ENCODE peak calls at places on chromosome 1, in four cellular contexts. O is H1, J is K562, V is HepG2. T is an unnamed sample.

GRCh38 chr1:34292472-34292871 is 115.8 kb downstream of the C1orf94 start:
- DNase-seq in V (no peak), O (no peak), J (no peak), T (no peak)

GRCh38 chr1:224340711-224341384 is 10.9 kb upstream of the NVL start:
- DNase-seq in V (no peak), J (no peak), O (peak; percentile 79), T (peak; percentile 67)

GRCh38 chr1:14605945-14606344 is 7.5 kb downstream of the KAZN start:
- DNase-seq in O (no peak), V (no peak), J (no peak), T (no peak)

GRCh38 chr1:24910751-24911650 is 19.1 kb downstream of the RUNX3 start:
- DNase-seq in J (no peak), O (peak; percentile 52), V (peak; percentile 93), T (no peak)

GRCh38 chr1:168693197-168693871 is 35.7 kb downstream of the DPT start:
- DNase-seq in J (no peak), V (peak; percentile 84), O (no peak), T (no peak)

GRCh38 chr1:206703647-206704046 is 18.9 kb downstream of the MAPKAPK2 start:
- DNase-seq in O (no peak), J (no peak), V (no peak), T (no peak)

GRCh38 chr1:160108888-160109662 is 6.5 kb upstream of the ATP1A2 start:
- DNase-seq in J (peak; percentile 33), O (peak; percentile 69), V (peak; percentile 80), T (peak; percentile 63)

GRCh38 chr1:1925437-1926345 is 6.6 kb upstream of the TMEM52 start:
- DNase-seq in V (no peak), J (no peak), O (no peak), T (peak; percentile 26)

GRCh38 chr1:246005067-246005466 is 502.0 kb downstream of the SMYD3 start:
- DNase-seq in O (no peak), J (no peak), V (no peak), T (no peak)

GRCh38 chr1:85328713-85329376 is 52.4 kb upstream of the BCL10 start:
- DNase-seq in O (no peak), J (no peak), V (peak; percentile 97), T (no peak)

DNA sequence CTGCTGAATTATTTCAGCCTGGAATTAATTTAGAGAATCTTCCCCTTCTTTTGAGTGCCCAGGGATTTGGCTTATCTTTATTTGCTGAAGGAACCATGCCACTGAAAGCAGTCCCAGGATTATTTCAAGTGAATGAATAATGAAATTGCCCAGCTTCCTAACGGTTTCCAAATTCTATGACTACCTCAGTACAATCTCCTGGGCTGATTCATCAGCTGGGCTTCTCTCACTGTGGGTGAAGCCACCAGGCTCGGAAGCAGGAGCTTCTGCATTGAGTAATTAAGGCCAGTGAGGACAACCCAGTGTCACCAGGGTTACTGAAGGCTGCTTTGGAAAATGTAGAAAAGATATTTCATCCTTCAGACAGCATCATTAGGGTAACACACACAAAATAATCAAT is 169.9 kb downstream of the DAB1 start:
- DNase-seq in V (no peak), J (no peak), O (no peak), T (no peak)
- TF ChIP-seq CHD2 in V (no peak), J (no peak), O (no peak), T (no peak)

DNA sequence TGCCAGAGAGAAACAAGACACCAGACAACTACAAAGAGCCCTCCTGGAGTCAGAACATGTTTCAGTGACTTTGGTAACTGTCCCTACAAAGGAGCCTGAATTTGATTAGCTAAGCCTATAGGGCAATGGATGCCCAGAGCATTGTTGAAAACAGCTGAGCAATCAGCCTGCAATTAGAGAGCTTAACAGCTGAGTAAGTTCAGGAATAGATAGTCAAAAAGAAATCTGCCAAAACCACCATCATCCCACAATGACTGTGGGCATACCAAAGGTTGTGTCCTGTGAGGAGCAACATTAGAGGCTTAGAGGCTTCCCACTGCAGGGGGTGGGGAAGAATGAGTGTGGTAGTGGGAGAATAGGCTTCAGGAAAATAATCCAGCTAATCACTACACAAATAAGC is 32.1 kb downstream of the SH3BP5L start:
- DNase-seq in J (no peak), V (no peak), O (no peak), T (no peak)
- H3K9ac ChIP-seq in J (no peak overlapping the region), V (no peak overlapping the region), O (no peak overlapping the region), T (no peak overlapping the region)

GRCh38 chr1:45272943-45273342 is 53.8 kb upstream of the HPDL start:
- DNase-seq in O (no peak), J (no peak), V (no peak), T (no peak)
- TF ChIP-seq CHD2 in O (no peak), J (no peak), V (no peak), T (no peak)

GRCh38 chr1:145845144-145845513 is 301 bp upstream of the NUDT17 start:
- DNase-seq in J (peak; percentile 29), V (no peak), O (no peak), T (no peak)
- H3K9ac ChIP-seq in J (peak overlapping the region; percentile 68), V (peak overlapping the region; percentile 68), O (no peak overlapping the region), T (peak overlapping the region; percentile 73)